ENCODE peak calls at places on chromosomes 16 and 17, in seven cellular contexts. One of them, this sample, is unnamed. For H3K4me1, the result is how much of the 10 kb centered on the place peaks cover.

GRCh38 chr16:81956213-81956948 is 54.9 kb downstream of the SDR42E1 start:
- DNase-seq in Panc1: no peak
- DNase-seq in SK-N-SH: no peak
- DNase-seq in K562: no peak
- DNase-seq in stomach: no peak
- DNase-seq in transverse colon: no peak
- DNase-seq in HCT116: no peak
- DNase-seq in this sample: no peak

GRCh38 chr16:6531067-6531466 is 801.6 kb upstream of the RBFOX1 start:
- DNase-seq in SK-N-SH: no peak
- DNase-seq in transverse colon: no peak
- DNase-seq in HCT116: no peak
- DNase-seq in stomach: no peak
- DNase-seq in K562: no peak
- DNase-seq in Panc1: no peak
- DNase-seq in this sample: no peak

GRCh38 chr16:47715442-47716054 is 254.4 kb downstream of the PHKB start:
- DNase-seq in SK-N-SH: no peak
- DNase-seq in transverse colon: no peak
- DNase-seq in K562: no peak
- DNase-seq in stomach: no peak
- DNase-seq in HCT116: no peak
- DNase-seq in Panc1: no peak
- DNase-seq in this sample: no peak

GRCh38 chr17:42002792-42003301 is 14.4 kb downstream of the DNAJC7 start:
- DNase-seq in HCT116: no peak
- DNase-seq in transverse colon: no peak
- DNase-seq in SK-N-SH: no peak
- DNase-seq in K562: no peak
- DNase-seq in Panc1: no peak
- DNase-seq in stomach: no peak
- DNase-seq in this sample: no peak

GRCh38 chr16:9151597-9151996 is 60.2 kb downstream of the HAPSTR1 start:
- DNase-seq in transverse colon: no peak
- DNase-seq in stomach: no peak
- DNase-seq in K562: no peak
- DNase-seq in Panc1: no peak
- DNase-seq in HCT116: no peak
- DNase-seq in SK-N-SH: no peak
- DNase-seq in this sample: no peak

GRCh38 chr16:21603920-21604319 is 4.5 kb downstream of the METTL9 start:
- DNase-seq in HCT116: no peak
- DNase-seq in stomach: no peak
- DNase-seq in Panc1: no peak
- DNase-seq in K562: no peak
- DNase-seq in SK-N-SH: peak
- DNase-seq in transverse colon: no peak
- DNase-seq in this sample: no peak

GRCh38 chr16:81645303-81645702 is 133.8 kb upstream of the PLCG2 start:
- DNase-seq in transverse colon: peak
- DNase-seq in HCT116: no peak
- DNase-seq in stomach: no peak
- DNase-seq in K562: no peak
- DNase-seq in Panc1: no peak
- DNase-seq in SK-N-SH: peak
- DNase-seq in this sample: peak

GRCh38 chr17:68198931-68199836 is 48.7 kb upstream of the AMZ2 start:
- DNase-seq in stomach: no peak
- DNase-seq in Panc1: no peak
- DNase-seq in K562: no peak
- DNase-seq in SK-N-SH: peak
- DNase-seq in transverse colon: no peak
- DNase-seq in HCT116: no peak
- DNase-seq in this sample: peak

GRCh38 chr16:69413045-69413664 is 11.3 kb upstream of the CYB5B start:
- DNase-seq in stomach: no peak
- DNase-seq in K562: no peak
- DNase-seq in HCT116: no peak
- DNase-seq in SK-N-SH: no peak
- DNase-seq in transverse colon: no peak
- DNase-seq in Panc1: no peak
- DNase-seq in this sample: no peak

GRCh38 chr17:28385037-28385797 is 13.7 kb downstream of the SARM1 start:
- DNase-seq in Panc1: no peak
- DNase-seq in SK-N-SH: no peak
- DNase-seq in stomach: peak
- DNase-seq in K562: no peak
- DNase-seq in HCT116: no peak
- DNase-seq in transverse colon: peak
- DNase-seq in this sample: peak

DNA sequence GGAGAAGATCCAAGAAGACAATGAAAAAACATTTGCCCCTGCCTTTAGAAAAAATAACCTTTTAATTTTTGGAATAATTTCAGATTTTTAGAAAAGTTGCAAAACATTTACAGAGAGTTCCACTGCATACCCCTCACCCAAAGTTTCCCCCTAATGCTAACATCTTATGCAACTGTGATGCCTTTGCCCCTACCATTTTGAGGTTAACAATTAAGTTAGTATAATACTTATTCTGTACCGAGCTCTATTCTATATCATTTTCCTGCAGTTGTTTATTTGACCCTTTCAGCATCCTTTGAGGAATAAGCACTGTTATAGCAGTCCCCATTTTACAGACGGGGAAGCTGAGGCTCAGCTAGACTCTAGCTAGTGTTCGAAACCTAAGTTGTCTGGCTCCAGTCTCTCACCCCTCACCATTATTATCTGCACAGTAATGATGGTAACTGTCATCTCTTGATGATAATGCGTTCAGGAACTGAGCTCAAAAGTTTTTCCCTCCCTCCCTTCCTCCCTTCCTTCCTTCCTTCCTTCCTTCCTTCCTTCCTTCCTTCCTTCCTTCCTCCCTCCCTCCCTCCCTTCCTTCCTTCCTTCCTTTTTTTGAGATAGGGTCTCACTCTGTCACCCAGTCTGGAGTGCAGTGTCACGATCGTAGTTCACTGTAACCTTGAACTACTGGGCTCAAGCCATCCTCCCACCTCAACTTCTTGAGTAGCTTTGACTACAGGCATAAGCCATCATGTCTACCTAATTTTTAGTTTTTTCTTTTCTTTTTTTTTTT is 66.6 kb downstream of the PRKCB start:
- DNase-seq in transverse colon: no peak
- DNase-seq in K562: peak
- DNase-seq in Panc1: no peak
- DNase-seq in stomach: no peak
- DNase-seq in HCT116: no peak
- DNase-seq in SK-N-SH: no peak
- DNase-seq in this sample: no peak
- H3K4me1 ChIP-seq in transverse colon: under half
- H3K4me1 ChIP-seq in K562: half or more
- H3K4me1 ChIP-seq in Panc1: under half
- H3K4me1 ChIP-seq in stomach: under half
- H3K4me1 ChIP-seq in HCT116: under half
- H3K4me1 ChIP-seq in SK-N-SH: under half
- H3K4me1 ChIP-seq in this sample: half or more

GRCh38 chr17:81342700-81343070 is 47.6 kb upstream of the SLC38A10 start:
- DNase-seq in SK-N-SH: no peak
- DNase-seq in transverse colon: no peak
- DNase-seq in K562: no peak
- DNase-seq in HCT116: no peak
- DNase-seq in stomach: no peak
- DNase-seq in Panc1: no peak
- DNase-seq in this sample: peak
- TF ChIP-seq POLR2AphosphoS5 in SK-N-SH: no peak
- TF ChIP-seq POLR2AphosphoS5 in transverse colon: no peak
- TF ChIP-seq POLR2AphosphoS5 in K562: no peak
- TF ChIP-seq POLR2AphosphoS5 in HCT116: no peak
- TF ChIP-seq POLR2AphosphoS5 in stomach: no peak
- TF ChIP-seq POLR2AphosphoS5 in Panc1: no peak
- TF ChIP-seq POLR2AphosphoS5 in this sample: peak

DNA sequence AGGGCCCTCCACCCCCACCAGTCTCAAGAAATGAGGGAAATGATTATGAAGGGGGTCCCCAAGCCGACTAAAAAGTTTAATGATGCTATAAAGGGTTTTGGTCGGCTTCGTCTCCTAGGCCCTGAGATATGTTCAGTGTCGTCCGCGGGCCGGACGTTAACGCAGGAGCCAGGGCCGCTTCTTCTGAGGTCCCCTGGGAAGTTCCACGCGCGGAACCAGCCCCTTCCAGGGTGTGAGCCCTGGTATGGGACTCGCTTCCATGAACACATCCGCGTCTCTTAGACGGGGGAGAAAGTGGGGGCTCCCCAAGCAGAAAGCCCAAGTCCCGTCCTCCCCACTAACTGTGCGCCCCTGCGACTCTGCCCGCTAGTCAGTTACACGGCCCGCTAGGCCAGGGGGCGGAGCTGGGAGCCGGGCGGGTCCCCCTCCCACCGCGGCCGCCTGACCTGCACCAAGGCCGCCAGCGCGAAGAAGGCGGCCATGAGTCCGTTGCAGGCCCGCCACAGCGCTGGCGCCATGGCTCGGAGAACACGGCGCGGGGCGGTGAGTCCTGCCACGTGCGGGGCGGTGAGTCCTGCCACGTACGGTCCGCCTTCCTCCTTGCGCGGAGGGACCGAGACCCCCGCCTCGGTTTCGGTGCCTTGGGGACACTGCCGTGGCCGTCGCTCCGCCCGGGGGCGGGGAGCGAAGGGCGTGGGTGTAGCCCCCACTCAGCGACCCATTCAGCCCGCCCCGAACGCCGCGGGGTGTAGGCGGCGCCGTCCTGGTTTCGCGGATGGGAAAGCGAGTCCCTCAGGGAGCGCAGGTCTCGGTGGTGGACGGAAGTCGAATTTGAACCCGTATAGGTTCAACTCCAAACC is at the start of gene TMEM220:
- DNase-seq in HCT116: no peak
- DNase-seq in stomach: peak
- DNase-seq in SK-N-SH: peak
- DNase-seq in K562: no peak
- DNase-seq in transverse colon: peak
- DNase-seq in Panc1: no peak
- DNase-seq in this sample: peak
- H3K27ac ChIP-seq in HCT116: no peak
- H3K27ac ChIP-seq in stomach: peak
- H3K27ac ChIP-seq in SK-N-SH: peak
- H3K27ac ChIP-seq in K562: no peak
- H3K27ac ChIP-seq in transverse colon: peak
- H3K27ac ChIP-seq in Panc1: peak
- H3K27ac ChIP-seq in this sample: peak

DNA sequence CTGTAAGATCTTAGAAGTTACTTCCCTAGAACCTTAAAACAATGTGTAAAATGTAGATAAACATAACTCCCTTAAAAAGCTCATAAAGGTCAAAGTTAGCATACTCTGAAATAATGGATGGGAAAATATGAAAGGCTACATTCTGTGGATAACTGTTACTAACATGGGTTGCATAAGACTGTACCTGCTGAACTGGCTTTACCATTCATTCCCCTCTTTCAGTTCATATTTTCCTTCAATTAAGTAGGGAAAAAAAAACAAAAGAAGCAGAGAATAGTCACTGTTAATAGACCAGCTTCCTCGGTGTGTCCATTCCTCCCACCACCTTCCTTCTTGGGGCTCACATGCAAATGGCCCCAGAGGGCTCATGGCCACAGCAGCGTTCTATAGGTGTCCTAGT is 7.5 kb upstream of the MEIOB start:
- DNase-seq in transverse colon: no peak
- DNase-seq in stomach: no peak
- DNase-seq in K562: no peak
- DNase-seq in SK-N-SH: no peak
- DNase-seq in HCT116: no peak
- DNase-seq in Panc1: no peak
- DNase-seq in this sample: no peak
- H3K4me1 ChIP-seq in transverse colon: under half
- H3K4me1 ChIP-seq in stomach: under half
- H3K4me1 ChIP-seq in K562: under half
- H3K4me1 ChIP-seq in SK-N-SH: under half
- H3K4me1 ChIP-seq in HCT116: under half
- H3K4me1 ChIP-seq in Panc1: under half
- H3K4me1 ChIP-seq in this sample: under half

GRCh38 chr17:70483624-70484023 is 314.3 kb downstream of the KCNJ2 start:
- DNase-seq in Panc1: no peak
- DNase-seq in K562: no peak
- DNase-seq in SK-N-SH: no peak
- DNase-seq in stomach: no peak
- DNase-seq in HCT116: no peak
- DNase-seq in transverse colon: no peak
- DNase-seq in this sample: no peak
- TF ChIP-seq POLR2AphosphoS5 in Panc1: no peak
- TF ChIP-seq POLR2AphosphoS5 in K562: no peak
- TF ChIP-seq POLR2AphosphoS5 in SK-N-SH: no peak
- TF ChIP-seq POLR2AphosphoS5 in stomach: no peak
- TF ChIP-seq POLR2AphosphoS5 in HCT116: no peak
- TF ChIP-seq POLR2AphosphoS5 in transverse colon: no peak
- TF ChIP-seq POLR2AphosphoS5 in this sample: no peak

DNA sequence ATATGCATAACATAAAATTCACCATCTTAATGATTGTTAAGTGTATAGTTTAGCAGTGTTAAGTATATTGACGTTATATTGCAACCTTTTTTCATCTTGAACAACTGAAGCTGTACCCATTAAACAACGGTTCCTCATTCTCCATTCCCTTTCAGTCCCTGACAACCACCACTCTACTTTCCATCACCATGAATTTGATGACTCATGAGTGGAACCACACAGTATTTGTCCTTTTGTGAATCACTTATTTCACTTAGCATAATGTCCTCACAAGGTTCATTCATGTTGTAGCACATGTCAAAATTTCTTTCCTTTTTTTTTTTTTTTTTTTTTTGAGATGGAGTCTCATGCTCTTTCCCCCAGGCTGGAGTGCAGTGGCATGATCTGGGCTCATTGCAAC is 46.0 kb downstream of the HOXB1 start:
- DNase-seq in SK-N-SH: no peak
- DNase-seq in transverse colon: no peak
- DNase-seq in HCT116: peak
- DNase-seq in stomach: no peak
- DNase-seq in K562: no peak
- DNase-seq in Panc1: no peak
- DNase-seq in this sample: no peak
- H3K27ac ChIP-seq in SK-N-SH: peak
- H3K27ac ChIP-seq in transverse colon: no peak
- H3K27ac ChIP-seq in HCT116: peak
- H3K27ac ChIP-seq in stomach: no peak
- H3K27ac ChIP-seq in K562: no peak
- H3K27ac ChIP-seq in Panc1: peak
- H3K27ac ChIP-seq in this sample: no peak

DNA sequence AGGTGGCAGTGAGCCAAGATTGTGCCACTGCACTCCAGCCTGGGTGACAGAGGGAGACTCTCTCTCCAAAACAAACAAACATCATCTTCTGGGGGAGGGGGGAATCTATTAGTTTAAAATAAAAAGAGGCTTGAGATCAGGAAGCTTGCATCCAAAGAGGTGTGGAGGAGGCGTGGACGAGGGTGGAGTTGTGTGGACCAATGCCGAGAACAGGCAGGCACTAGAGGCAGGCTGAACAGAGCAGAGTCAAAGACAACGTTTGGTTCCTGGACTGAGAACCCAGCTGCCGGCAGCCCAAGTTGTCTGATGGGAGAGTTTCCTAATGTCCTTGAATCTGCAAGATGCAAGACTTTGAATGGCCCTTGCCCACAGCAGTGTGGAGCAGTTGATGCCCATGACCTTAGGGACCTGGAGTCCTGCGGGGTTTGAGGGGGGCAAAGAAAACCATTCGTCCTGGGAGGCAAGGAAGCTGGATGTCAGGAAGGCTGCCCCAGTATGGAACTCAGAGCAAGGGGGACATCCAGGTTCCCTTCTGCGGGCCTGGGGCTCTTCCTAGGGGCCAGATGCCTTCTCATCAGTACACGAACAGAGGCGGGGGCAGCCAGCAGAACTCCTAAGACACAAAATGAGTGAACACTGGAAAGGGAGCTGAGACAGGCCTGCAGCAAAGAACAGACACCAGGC is 9.2 kb downstream of the TBC1D16 start:
- DNase-seq in K562: no peak
- DNase-seq in stomach: peak
- DNase-seq in Panc1: no peak
- DNase-seq in SK-N-SH: no peak
- DNase-seq in transverse colon: peak
- DNase-seq in HCT116: no peak
- DNase-seq in this sample: no peak
- H3K4me1 ChIP-seq in K562: under half
- H3K4me1 ChIP-seq in stomach: half or more
- H3K4me1 ChIP-seq in Panc1: under half
- H3K4me1 ChIP-seq in SK-N-SH: under half
- H3K4me1 ChIP-seq in transverse colon: under half
- H3K4me1 ChIP-seq in HCT116: under half
- H3K4me1 ChIP-seq in this sample: under half